ENCODE peak calls at places on chromosomes 6 and 20, in six cellular contexts. D is activated naive CD8-positive, alpha-beta T cell treated with anti-CD3 and anti-CD28 coated beads, Interleukin-2, amount 50 U/mL, for 24 hours; E is CD4-positive, alpha-beta T cell; C is breast epithelium; W is A172; Z is T-helper 9 cell. X is an unnamed sample.

GRCh38 chr6:23663652-23664051 is 462.4 kb upstream of the NRSN1 start:
- DNase-seq in D (no peak), E (no peak), C (no peak), W (no peak), Z (no peak), X (no peak)

GRCh38 chr6:46655803-46656202 is 3.0 kb downstream of the SLC25A27 start:
- DNase-seq in D (no peak), E (no peak), C (no peak), W (no peak), Z (no peak), X (no peak)

GRCh38 chr6:124054034-124054433 is 250.4 kb downstream of the NKAIN2 start:
- DNase-seq in D (no peak), E (no peak), C (no peak), W (no peak), Z (no peak), X (no peak)

GRCh38 chr6:76264466-76264865 is 192.0 kb upstream of the IMPG1 start:
- DNase-seq in D (no peak), E (no peak), C (no peak), W (peak), Z (no peak), X (no peak)

GRCh38 chr20:47293524-47294157 is 62.9 kb downstream of the ZMYND8 start:
- DNase-seq in D (no peak), E (no peak), C (no peak), W (no peak), Z (no peak), X (no peak)

GRCh38 chr20:967796-968742 is 34.0 kb downstream of the RSPO4 start:
- DNase-seq in D (no peak), E (no peak), C (no peak), W (peak), Z (no peak), X (no peak)

GRCh38 chr6:76881414-76881813 is 581.9 kb downstream of the HTR1B start:
- DNase-seq in D (no peak), E (no peak), C (no peak), W (no peak), Z (no peak), X (no peak)

GRCh38 chr6:111642463-111643158 is 36.9 kb upstream of the TRAF3IP2 start:
- DNase-seq in D (peak), E (no peak), C (no peak), W (peak), Z (no peak), X (no peak)

GRCh38 chr20:63848003-63848911 is 13.0 kb upstream of the ABHD16B start:
- DNase-seq in D (no peak), E (no peak), C (no peak), W (no peak), Z (no peak), X (no peak)

GRCh38 chr20:51700809-51701285 is 67.3 kb downstream of the ATP9A start:
- DNase-seq in D (no peak), E (no peak), C (no peak), W (peak), Z (no peak), X (no peak)

GRCh38 chr20:5039255-5039657 is 37.9 kb upstream of the SLC23A2 start:
- DNase-seq in D (peak), E (peak), C (no peak), W (no peak), Z (no peak), X (no peak)

GRCh38 chr6:112743343-112743742 is 396.2 kb downstream of the RFPL4B start:
- DNase-seq in D (no peak), E (no peak), C (no peak), W (no peak), Z (no peak), X (no peak)

GRCh38 chr6:46419576-46420002 is 71.7 kb downstream of the RCAN2 start:
- DNase-seq in D (peak), E (no peak), C (no peak), W (peak), Z (no peak), X (peak)

GRCh38 chr6:105263685-105264298 is 84.0 kb upstream of the POPDC3 start:
- DNase-seq in D (no peak), E (no peak), C (no peak), W (peak), Z (no peak), X (no peak)

GRCh38 chr6:137157601-137158000 is 15.8 kb downstream of the IL22RA2 start:
- DNase-seq in D (no peak), E (no peak), C (no peak), W (no peak), Z (no peak), X (no peak)

GRCh38 chr6:121951918-121952379 is 447.5 kb upstream of the HSF2 start:
- DNase-seq in D (no peak), E (no peak), C (no peak), W (peak), Z (no peak), X (no peak)

GRCh38 chr20:49877254-49877990 is 37.9 kb downstream of the SPATA2 start:
- DNase-seq in D (no peak), E (no peak), C (no peak), W (no peak), Z (no peak), X (no peak)

GRCh38 chr20:62774076-62774714 is 22.1 kb upstream of the MRGBP start:
- DNase-seq in D (no peak), E (no peak), C (no peak), W (no peak), Z (no peak), X (no peak)

GRCh38 chr6:33689148-33689494 is 22.4 kb downstream of the UQCC2 start:
- DNase-seq in D (no peak), E (no peak), C (no peak), W (no peak), Z (no peak), X (no peak)

GRCh38 chr20:46894579-46894958 is at the start of gene EYA2:
- DNase-seq in D (no peak), E (no peak), C (no peak), W (no peak), Z (no peak), X (no peak)

GRCh38 chr6:5517781-5518180 is 256.5 kb downstream of the FARS2 start:
- DNase-seq in D (peak), E (no peak), C (no peak), W (no peak), Z (no peak), X (no peak)

GRCh38 chr6:157921685-157922367 is 59.8 kb upstream of the SYNJ2 start:
- DNase-seq in D (no peak), E (no peak), C (no peak), W (no peak), Z (no peak), X (no peak)

GRCh38 chr20:6600336-6600735 is 167.2 kb upstream of the BMP2 start:
- DNase-seq in D (no peak), E (no peak), C (no peak), W (no peak), Z (no peak), X (no peak)

GRCh38 chr6:4956625-4957024 is 47.2 kb downstream of the RPP40 start:
- DNase-seq in D (no peak), E (no peak), C (no peak), W (no peak), Z (no peak), X (no peak)

GRCh38 chr6:137121401-137121997 is 51.9 kb downstream of the IL22RA2 start:
- DNase-seq in D (no peak), E (no peak), C (no peak), W (no peak), Z (no peak), X (no peak)

GRCh38 chr6:5950448-5950847 is 56.3 kb downstream of the NRN1 start:
- DNase-seq in D (peak), E (no peak), C (no peak), W (peak), Z (no peak), X (no peak)

GRCh38 chr6:158361961-158362634 is 49.8 kb downstream of the TULP4 start:
- DNase-seq in D (no peak), E (no peak), C (no peak), W (no peak), Z (no peak), X (no peak)

GRCh38 chr6:119444642-119445557 is 95.3 kb upstream of the MAN1A1 start:
- DNase-seq in D (no peak), E (no peak), C (no peak), W (no peak), Z (no peak), X (no peak)

GRCh38 chr6:108989700-108990099 is 104.9 kb downstream of the SESN1 start:
- DNase-seq in D (no peak), E (no peak), C (no peak), W (no peak), Z (no peak), X (no peak)

GRCh38 chr6:105545947-105546710 is 143.2 kb upstream of the PREP start:
- DNase-seq in D (no peak), E (no peak), C (no peak), W (peak), Z (no peak), X (peak)

GRCh38 chr6:168297643-168298042 is 21.9 kb downstream of the DACT2 start:
- DNase-seq in D (no peak), E (no peak), C (no peak), W (no peak), Z (no peak), X (no peak)

GRCh38 chr20:16212790-16213189 is 360.5 kb downstream of the KIF16B start:
- DNase-seq in D (no peak), E (no peak), C (no peak), W (no peak), Z (no peak), X (no peak)

GRCh38 chr6:106192824-106193223 is 106.7 kb downstream of the PRDM1 start:
- DNase-seq in D (no peak), E (no peak), C (no peak), W (peak), Z (no peak), X (no peak)

GRCh38 chr20:41072099-41072798 is 43.6 kb downstream of the TOP1 start:
- DNase-seq in D (no peak), E (no peak), C (no peak), W (peak), Z (no peak), X (no peak)